ENCODE peak calls at places on chromosomes 13 and 19, in six cellular contexts. D, H, K, N, F and T are unnamed samples.

GRCh38 chr13:33797622-33798021 is 20.3 kb upstream of the RFC3 start:
- DNase-seq in K (no peak), H (no peak), D (no peak), F (peak; percentile 45), N (no peak), T (no peak)

GRCh38 chr13:31824705-31825512 is 85.6 kb downstream of the RXFP2 start:
- DNase-seq in H (no peak), K (no peak), F (peak; percentile 59), N (no peak), D (peak; percentile 16), T (no peak)

GRCh38 chr19:18424122-18424889 is 5.1 kb downstream of the SSBP4 start:
- DNase-seq in D (no peak), F (no peak), H (no peak), N (no peak), K (peak; percentile 61), T (no peak)

GRCh38 chr13:50518791-50519201 is 324.7 kb downstream of the DLEU7 start:
- DNase-seq in D (peak; percentile 72), K (no peak), H (no peak), F (peak; percentile 47), N (no peak), T (no peak)

GRCh38 chr13:44271915-44272341 is 101.7 kb upstream of the SERP2 start:
- DNase-seq in K (no peak), D (no peak), N (no peak), F (no peak), H (no peak), T (no peak)

GRCh38 chr13:98656223-98656622 is 79.3 kb upstream of the STK24 start:
- DNase-seq in K (no peak), N (no peak), F (no peak), H (no peak), D (no peak), T (no peak)

GRCh38 chr13:33349996-33350826 is 64.7 kb upstream of the STARD13 start:
- DNase-seq in N (no peak), K (peak; percentile 93), F (peak; percentile 48), H (peak; percentile 7), D (peak; percentile 39), T (peak; percentile 18)

GRCh38 chr19:33998739-33999345 is 173.5 kb upstream of the LSM14A start:
- DNase-seq in F (peak; percentile 6), N (no peak), H (no peak), D (no peak), K (no peak), T (peak; percentile 20)

GRCh38 chr13:66926851-66927524 is 303.1 kb downstream of the PCDH9 start:
- DNase-seq in D (peak; percentile 37), H (no peak), F (peak; percentile 10), K (no peak), N (no peak), T (peak; percentile 13)

GRCh38 chr19:33580026-33580644 is 41.6 kb upstream of the CHST8 start:
- DNase-seq in D (no peak), F (no peak), H (peak; percentile 60), N (peak; percentile 45), K (no peak), T (no peak)

GRCh38 chr13:35475960-35476943 is at the start of gene MAB21L1:
- DNase-seq in H (peak; percentile 30), N (no peak), D (peak; percentile 19), F (peak; percentile 63), K (peak; percentile 49), T (no peak)

GRCh38 chr13:23963947-23964346 is 66.6 kb upstream of the C1QTNF9B start:
- DNase-seq in H (no peak), D (peak; percentile 57), N (no peak), K (no peak), F (peak; percentile 37), T (no peak)

GRCh38 chr13:21546372-21546771 is 57.6 kb downstream of the MICU2 start:
- DNase-seq in D (no peak), K (no peak), F (no peak), N (no peak), H (no peak), T (no peak)

GRCh38 chr13:66556306-66556705 is 673.8 kb downstream of the PCDH9 start:
- DNase-seq in F (no peak), H (no peak), K (no peak), N (no peak), D (peak; percentile 16), T (no peak)

GRCh38 chr13:37014609-37015008 is 14.0 kb downstream of the EXOSC8 start:
- DNase-seq in H (no peak), F (peak; percentile 2), D (peak; percentile 72), N (no peak), K (no peak), T (no peak)

GRCh38 chr19:44973982-44974735 is 19.0 kb downstream of the CLPTM1 start:
- DNase-seq in D (no peak), F (no peak), N (no peak), K (no peak), H (no peak), T (no peak)

GRCh38 chr13:100464006-100464405 is 124.6 kb downstream of the GGACT start:
- DNase-seq in K (no peak), D (no peak), F (peak; percentile 23), H (no peak), N (no peak), T (no peak)

GRCh38 chr19:6495947-6496346 is 6.2 kb downstream of the TUBB4A start:
- DNase-seq in F (no peak), K (peak; percentile 62), H (no peak), D (no peak), N (no peak), T (no peak)

GRCh38 chr13:111468037-111468959 is 147.9 kb downstream of the TEX29 start:
- DNase-seq in N (no peak), K (peak; percentile 57), D (no peak), H (no peak), F (no peak), T (no peak)

GRCh38 chr13:44651209-44651608 is 75.1 kb upstream of the TSC22D1 start:
- DNase-seq in D (no peak), N (no peak), K (no peak), H (no peak), F (no peak), T (no peak)

DNA sequence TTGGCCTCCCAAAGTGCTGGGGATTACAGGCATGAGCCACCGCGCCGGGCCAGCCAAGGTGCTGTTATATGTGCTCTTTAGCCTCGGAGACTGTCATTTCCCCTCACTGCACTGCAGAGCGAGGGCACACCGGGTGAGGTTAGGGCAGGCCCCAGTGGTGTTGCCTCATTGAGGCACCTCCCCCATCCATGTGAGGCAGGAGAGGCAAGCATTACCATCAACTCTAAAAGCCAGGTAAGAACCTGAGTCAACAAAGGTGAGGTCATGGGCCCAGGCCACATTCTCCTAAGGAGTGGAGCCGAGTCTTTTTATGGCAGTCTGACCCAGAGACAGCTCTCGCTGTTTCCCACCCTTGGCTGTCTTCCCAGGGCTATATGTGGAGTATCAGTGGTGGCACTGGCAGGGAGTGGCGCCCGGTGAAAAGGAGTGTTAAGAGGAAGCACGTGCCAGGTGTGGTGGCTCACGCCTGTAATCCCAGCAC is 10.9 kb downstream of the B3GNT8 start:
- DNase-seq in F (no peak), D (no peak), K (peak; percentile 72), H (no peak), N (no peak), T (peak; percentile 32)
- H3K27ac ChIP-seq in F (no peak overlapping the region), D (no peak overlapping the region), K (peak overlapping the region; percentile 81), H (no peak overlapping the region), N (no peak overlapping the region), T (peak overlapping the region; percentile 5)

GRCh38 chr19:56594446-56594782 is 688 bp upstream of the ZNF71 start:
- DNase-seq in H (no peak), F (no peak), N (no peak), K (no peak), D (no peak), T (no peak)

GRCh38 chr19:56597696-56598095 is 2.6 kb downstream of the ZNF71 start:
- DNase-seq in F (peak; percentile 36), D (peak; percentile 27), N (no peak), H (no peak), K (no peak), T (no peak)

GRCh38 chr19:56595548-56595899 is 422 bp downstream of the ZNF71 start:
- DNase-seq in K (no peak), H (no peak), N (no peak), F (peak; percentile 19), D (peak; percentile 9), T (no peak)

GRCh38 chr19:56596676-56597075 is 1.6 kb downstream of the ZNF71 start:
- DNase-seq in N (no peak), D (no peak), K (no peak), H (no peak), F (no peak), T (no peak)

DNA sequence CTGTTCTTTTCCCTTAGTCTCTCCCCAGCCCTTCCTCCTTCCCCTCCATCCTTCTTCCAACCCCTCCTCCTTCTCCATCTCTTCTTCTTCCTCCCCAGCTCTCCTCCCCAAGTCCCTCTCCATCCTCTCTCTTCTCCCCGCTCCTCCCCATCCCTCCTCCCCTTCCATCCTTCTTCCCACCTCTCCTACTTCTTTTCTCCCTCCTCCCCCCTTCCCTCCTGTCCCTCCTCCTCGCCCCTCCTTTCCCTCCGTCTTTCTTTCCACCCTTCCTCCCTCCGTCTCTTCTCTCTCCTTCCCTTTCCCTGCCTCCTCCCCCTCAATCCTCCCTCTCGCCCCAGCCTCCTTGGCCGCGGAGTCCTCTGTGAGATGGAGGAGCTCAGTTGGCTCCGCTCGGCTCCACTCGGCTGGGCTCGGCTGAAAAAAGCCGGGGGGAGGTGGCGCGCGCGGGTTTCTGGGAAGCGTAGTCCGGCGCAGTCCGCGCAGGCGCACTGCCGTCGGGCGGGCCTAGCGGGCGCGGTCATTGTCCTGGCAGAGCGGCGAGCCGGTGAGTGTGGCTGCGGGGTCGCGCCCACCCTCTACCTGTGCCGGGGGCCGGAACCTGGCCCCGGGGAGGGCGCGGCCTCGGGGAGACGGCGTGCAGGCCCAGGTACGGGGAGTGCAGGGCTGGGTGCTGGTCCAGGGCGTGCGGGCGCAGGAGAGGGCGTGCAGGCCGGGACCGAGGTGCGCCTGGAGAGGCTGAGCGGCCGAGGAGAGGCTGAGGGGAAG is at the start of gene ZNF71:
- DNase-seq in H (peak; percentile 79), D (peak; percentile 78), K (peak; percentile 98), N (peak; percentile 66), F (peak; percentile 82), T (peak; percentile 93)
- H3K27ac ChIP-seq in H (peak within 1 kb of the TSS; percentile 74), D (peak within 1 kb of the TSS; percentile 87), K (peak within 1 kb of the TSS; percentile 78), N (no peak within 1 kb of the TSS), F (peak within 1 kb of the TSS; percentile 22), T (peak within 1 kb of the TSS; percentile 61)

GRCh38 chr19:43636121-43636683 is 3.4 kb downstream of the CADM4 start:
- DNase-seq in F (peak; percentile 47), K (peak; percentile 40), D (no peak), N (no peak), H (no peak), T (no peak)
- H3K27ac ChIP-seq in F (no peak overlapping the region), K (no peak overlapping the region), D (no peak overlapping the region), N (no peak overlapping the region), H (no peak overlapping the region), T (no peak overlapping the region)

GRCh38 chr19:47179643-47180310 is 49.1 kb downstream of the SAE1 start:
- DNase-seq in H (no peak), F (no peak), D (no peak), K (no peak), N (no peak), T (no peak)

GRCh38 chr19:47172666-47173455 is 42.2 kb downstream of the SAE1 start:
- DNase-seq in N (no peak), K (peak; percentile 54), D (no peak), F (no peak), H (no peak), T (no peak)

GRCh38 chr19:47176627-47177090 is 46.0 kb downstream of the SAE1 start:
- DNase-seq in F (peak; percentile 96), K (no peak), H (no peak), D (peak; percentile 98), N (no peak), T (no peak)

GRCh38 chr19:47176071-47176626 is 45.5 kb downstream of the SAE1 start:
- DNase-seq in D (peak; percentile 97), H (no peak), K (no peak), N (no peak), F (peak; percentile 88), T (peak; percentile 20)
- H3K27ac ChIP-seq in D (no peak overlapping the region), H (no peak overlapping the region), K (peak overlapping the region; percentile 26), N (no peak overlapping the region), F (peak overlapping the region; percentile 13), T (peak overlapping the region; percentile 54)